ENCODE peak calls at places on chromosomes 5 and 9, in five cellular contexts. U is bronchial epithelial cell, A is mesothelial cell of epicardium, M is HCT116, C is OCI-LY7. B is an unnamed sample.
A peak's percentile ranks its signal among the peaks of the same experiment; 100 is the strongest.

GRCh38 chr5:87122171-87122977 is 145.3 kb upstream of the RASA1 start:
- DNase-seq in U (no peak), A (no peak), M (no peak), C (no peak), B (no peak)

GRCh38 chr5:51109786-51110410 is 273.4 kb upstream of the ISL1 start:
- DNase-seq in U (no peak), A (no peak), M (no peak), C (no peak), B (no peak)

GRCh38 chr5:95664204-95664786 is 17.7 kb downstream of the RFESD start:
- DNase-seq in U (peak; percentile 58), A (no peak), M (peak; percentile 29), C (peak; percentile 42), B (no peak)

GRCh38 chr9:124831642-124832364 is 21.5 kb upstream of the WDR38 start:
- DNase-seq in U (no peak), A (no peak), M (no peak), C (no peak), B (no peak)

GRCh38 chr9:112844771-112845542 is 45.7 kb downstream of the SLC46A2 start:
- DNase-seq in U (peak; percentile 55), A (peak; percentile 92), M (peak; percentile 51), C (peak; percentile 63), B (peak; percentile 70)

GRCh38 chr9:95879591-95879990 is 4.1 kb downstream of the ERCC6L2 start:
- DNase-seq in U (no peak), A (no peak), M (no peak), C (no peak), B (no peak)

GRCh38 chr5:106827061-106827460 is 843.7 kb downstream of the EFNA5 start:
- DNase-seq in U (peak; percentile 62), A (no peak), M (no peak), C (no peak), B (no peak)

GRCh38 chr9:99357575-99357974 is 135.5 kb downstream of the SEC61B start:
- DNase-seq in U (no peak), A (no peak), M (no peak), C (no peak), B (no peak)

GRCh38 chr9:112971415-112971814 is 40.6 kb downstream of the ZNF883 start:
- DNase-seq in U (no peak), A (no peak), M (peak; percentile 29), C (peak; percentile 39), B (no peak)

GRCh38 chr5:67065237-67065636 is 131.4 kb downstream of the CD180 start:
- DNase-seq in U (no peak), A (no peak), M (no peak), C (no peak), B (no peak)

GRCh38 chr9:116320180-116320799 is 166.7 kb downstream of the PAPPA start:
- DNase-seq in U (no peak), A (no peak), M (no peak), C (no peak), B (no peak)

GRCh38 chr5:160555836-160556660 is 134.4 kb downstream of the PTTG1 start:
- DNase-seq in U (peak; percentile 28), A (no peak), M (no peak), C (no peak), B (no peak)

GRCh38 chr9:14400658-14400995 is 86.7 kb upstream of the NFIB start:
- DNase-seq in U (peak; percentile 68), A (no peak), M (peak; percentile 6), C (peak; percentile 8), B (no peak)

GRCh38 chr9:98142182-98142924 is 23.3 kb upstream of the TRIM14 start:
- DNase-seq in U (peak; percentile 65), A (no peak), M (no peak), C (no peak), B (no peak)

GRCh38 chr9:84669293-84670105 is at the start of gene NTRK2:
- DNase-seq in U (peak; percentile 26), A (peak; percentile 74), M (no peak), C (no peak), B (peak; percentile 47)

GRCh38 chr9:121938621-121939020 is 154.5 kb downstream of the TTLL11 start:
- DNase-seq in U (no peak), A (no peak), M (no peak), C (no peak), B (no peak)

GRCh38 chr5:180208038-180208434 is 975 bp downstream of the RASGEF1C start:
- DNase-seq in U (no peak), A (no peak), M (no peak), C (no peak), B (no peak)

GRCh38 chr5:180206993-180207392 is 2.0 kb downstream of the RASGEF1C start:
- DNase-seq in U (no peak), A (no peak), M (no peak), C (no peak), B (no peak)

GRCh38 chr5:180207593-180207992 is 1.4 kb downstream of the RASGEF1C start:
- DNase-seq in U (no peak), A (no peak), M (no peak), C (no peak), B (no peak)

GRCh38 chr5:180209137-180209581 is at the start of gene RASGEF1C:
- DNase-seq in U (peak; percentile 15), A (peak; percentile 86), M (peak; percentile 19), C (no peak), B (peak; percentile 73)

GRCh38 chr5:180208435-180209081 is 453 bp downstream of the RASGEF1C start:
- DNase-seq in U (no peak), A (no peak), M (no peak), C (no peak), B (no peak)
- TF ChIP-seq CTCF in U (peak; percentile 17), A (no peak), M (peak; percentile 33), C (no peak), B (peak; percentile 30)

GRCh38 chr5:146910239-146910638 is 31.7 kb upstream of the PPP2R2B start:
- DNase-seq in U (peak; percentile 79), A (no peak), M (no peak), C (no peak), B (no peak)

GRCh38 chr5:146903789-146904188 is 25.2 kb upstream of the PPP2R2B start:
- DNase-seq in U (peak; percentile 60), A (no peak), M (no peak), C (no peak), B (no peak)

GRCh38 chr5:146909496-146910068 is 31.0 kb upstream of the PPP2R2B start:
- DNase-seq in U (no peak), A (no peak), M (no peak), C (no peak), B (no peak)

GRCh38 chr5:146904890-146905289 is 26.3 kb upstream of the PPP2R2B start:
- DNase-seq in U (no peak), A (no peak), M (no peak), C (no peak), B (no peak)

GRCh38 chr5:146906803-146907202 is 28.2 kb upstream of the PPP2R2B start:
- DNase-seq in U (peak; percentile 31), A (no peak), M (peak; percentile 24), C (no peak), B (no peak)
- TF ChIP-seq CTCF in U (peak; percentile 6), A (no peak), M (peak; percentile 57), C (no peak), B (peak; percentile 29)

DNA sequence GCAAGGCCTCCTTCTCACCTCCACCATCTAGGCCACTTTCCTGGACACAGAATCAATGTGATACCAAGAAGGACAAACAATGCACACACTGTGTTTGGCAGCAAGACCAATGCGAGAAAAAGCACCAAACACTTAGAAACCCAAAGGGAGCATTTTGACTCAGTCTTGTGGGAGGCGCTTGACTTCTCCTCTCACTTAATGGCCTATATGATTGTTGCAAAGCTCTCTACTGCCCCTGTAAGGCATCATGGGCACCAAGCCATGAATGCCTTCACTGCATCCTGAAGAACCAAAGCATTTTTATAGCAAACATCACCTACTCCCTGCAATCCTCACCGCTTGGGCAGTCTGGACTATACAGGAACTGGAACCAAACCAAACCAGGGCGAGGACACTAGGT is 57.5 kb downstream of the CDH6 start:
- DNase-seq in U (no peak), A (no peak), M (no peak), C (no peak), B (no peak)
- TF ChIP-seq CTCF in U (no peak), A (no peak), M (no peak), C (no peak), B (no peak)

GRCh38 chr9:136949817-136950655 is 2.0 kb upstream of the LCN12 start:
- DNase-seq in U (peak; percentile 80), A (peak; percentile 97), M (peak; percentile 85), C (peak; percentile 96), B (peak; percentile 98)
- TF ChIP-seq CTCF in U (peak; percentile 21), A (no peak), M (peak; percentile 12), C (peak; percentile 25), B (peak; percentile 26)

B was measured in progenitor cell of endocrine pancreas.